ENCODE peak calls at places on chromosomes 16 and 17, in seven cellular contexts. R is heart left ventricle; H is upper lobe of right lung; K is HTR-8/SVneo; M is RWPE1; Z is BE2C; X is activated effector memory CD4-positive, alpha-beta T cell treated with Interleukin-2 at 50 U/mL for 16 hours. W is an unnamed sample.

GRCh38 chr17:16120937-16121336 is 94.4 kb downstream of the NCOR1 start:
- DNase-seq in R (no peak), H (no peak), K (no peak), M (no peak), Z (no peak), X (no peak), W (no peak)

GRCh38 chr16:6265956-6266355 is 1066.7 kb upstream of the RBFOX1 start:
- DNase-seq in R (no peak), H (no peak), K (no peak), M (no peak), Z (no peak), X (no peak), W (peak)

GRCh38 chr16:85767569-85767968 is 16.7 kb upstream of the C16orf74 start:
- DNase-seq in R (no peak), H (no peak), K (peak), M (peak), Z (no peak), X (no peak), W (peak)

GRCh38 chr17:74368341-74369152 is 1.2 kb downstream of the GPR142 start:
- DNase-seq in R (peak), H (peak), K (peak), M (peak), Z (peak), X (peak), W (peak)

GRCh38 chr17:41419712-41420111 is 4.7 kb downstream of the KRT37 start:
- DNase-seq in R (no peak), H (no peak), K (no peak), M (peak), Z (no peak), X (no peak), W (no peak)

GRCh38 chr16:9088848-9089247 is 2.6 kb upstream of the HAPSTR1 start:
- DNase-seq in R (no peak), H (no peak), K (no peak), M (no peak), Z (no peak), X (no peak), W (no peak)

GRCh38 chr16:65071371-65072311 is 50.2 kb downstream of the CDH11 start:
- DNase-seq in R (peak), H (peak), K (no peak), M (no peak), Z (no peak), X (no peak), W (no peak)

GRCh38 chr17:61261001-61261587 is 138.5 kb upstream of the TBX2 start:
- DNase-seq in R (no peak), H (no peak), K (no peak), M (no peak), Z (no peak), X (no peak), W (no peak)

GRCh38 chr16:28482026-28482425 is 9.8 kb downstream of the CLN3 start:
- DNase-seq in R (no peak), H (no peak), K (no peak), M (no peak), Z (no peak), X (no peak), W (no peak)

GRCh38 chr17:1137465-1137894 is 42.3 kb downstream of the ABR start:
- DNase-seq in R (no peak), H (no peak), K (no peak), M (peak), Z (no peak), X (no peak), W (no peak)

GRCh38 chr17:48251950-48252349 is 144.4 kb downstream of the SNX11 start:
- DNase-seq in R (no peak), H (no peak), K (no peak), M (no peak), Z (no peak), X (no peak), W (no peak)

GRCh38 chr16:3028716-3029319 is 5.0 kb downstream of the THOC6 start:
- DNase-seq in R (no peak), H (no peak), K (no peak), M (no peak), Z (no peak), X (no peak), W (no peak)

GRCh38 chr16:67028167-67028554 is 788 bp upstream of the CBFB start:
- DNase-seq in R (no peak), H (no peak), K (no peak), M (no peak), Z (no peak), X (no peak), W (no peak)

GRCh38 chr16:78874241-78874983 is 726.1 kb downstream of the MAF start:
- DNase-seq in R (no peak), H (no peak), K (no peak), M (no peak), Z (no peak), X (no peak), W (no peak)

GRCh38 chr17:21295036-21295952 is 10.8 kb downstream of the MAP2K3 start:
- DNase-seq in R (peak), H (peak), K (no peak), M (no peak), Z (peak), X (no peak), W (no peak)